ENCODE peak calls at places on chromosomes 6 and 20, in seven cellular contexts. V is transverse colon, I is heart left ventricle, J is right lobe of liver, N is A549, Q is uterus, M is K562. O is an unnamed sample. For H3K4me1, the result is how much of the 10 kb centered on the place peaks cover.

GRCh38 chr6:116528800-116529199 is 16.7 kb downstream of the TRAPPC3L start:
- DNase-seq in Q (no peak), V (no peak), M (no peak), J (no peak), N (no peak), I (no peak), O (no peak)

GRCh38 chr6:3209114-3210023 is 18.1 kb downstream of the TUBB2B start:
- DNase-seq in M (peak), I (no peak), N (peak), Q (peak), V (no peak), J (no peak), O (peak)

GRCh38 chr6:33752139-33753015 is 5.7 kb upstream of the IP6K3 start:
- DNase-seq in V (peak), M (no peak), J (no peak), N (no peak), I (no peak), Q (no peak), O (no peak)

GRCh38 chr6:31967926-31968320 is 4.0 kb downstream of the DXO start:
- DNase-seq in J (no peak), M (no peak), I (no peak), N (no peak), Q (no peak), V (no peak), O (no peak)

GRCh38 chr6:105072799-105073199 is 107.0 kb downstream of the POPDC3 start:
- DNase-seq in Q (no peak), V (no peak), J (no peak), N (peak), I (no peak), M (no peak), O (no peak)

GRCh38 chr6:69064226-69064625 is 429.1 kb downstream of the ADGRB3 start:
- DNase-seq in N (no peak), M (no peak), J (no peak), Q (no peak), I (no peak), V (no peak), O (no peak)

GRCh38 chr6:35343092-35343834 is 905 bp downstream of the PPARD start:
- DNase-seq in I (peak), J (peak), V (peak), Q (peak), M (no peak), N (no peak), O (no peak)

GRCh38 chr6:166658792-166659150 is 31.7 kb upstream of the RPS6KA2 start:
- DNase-seq in J (no peak), V (no peak), M (no peak), I (no peak), N (no peak), Q (no peak), O (no peak)

GRCh38 chr6:126633362-126633761 is 293.4 kb downstream of the CENPW start:
- DNase-seq in Q (no peak), I (no peak), J (no peak), N (no peak), M (no peak), V (no peak), O (no peak)

GRCh38 chr6:18387061-18387721 is at the start of gene RNF144B:
- DNase-seq in M (no peak), V (peak), I (peak), Q (peak), N (peak), J (peak), O (peak)

GRCh38 chr20:16533493-16533892 is 39.8 kb downstream of the KIF16B start:
- DNase-seq in V (no peak), I (no peak), J (no peak), Q (no peak), M (no peak), N (no peak), O (no peak)

GRCh38 chr6:128882991-128883571 is at the start of gene LAMA2:
- DNase-seq in M (no peak), V (peak), N (no peak), Q (peak), J (peak), I (peak), O (no peak)

GRCh38 chr6:35488517-35488862 is 8.4 kb downstream of the TEAD3 start:
- DNase-seq in N (no peak), I (no peak), J (no peak), M (no peak), V (no peak), Q (no peak), O (no peak)

GRCh38 chr6:106804238-106805016 is 170.1 kb downstream of the CD24 start:
- DNase-seq in Q (no peak), M (no peak), I (no peak), N (no peak), J (no peak), V (no peak), O (no peak)

GRCh38 chr20:49699200-49699992 is 14.3 kb downstream of the B4GALT5 start:
- DNase-seq in M (no peak), I (no peak), J (no peak), N (peak), Q (no peak), V (no peak), O (no peak)

GRCh38 chr20:6178537-6178936 is 55.7 kb upstream of the FERMT1 start:
- DNase-seq in N (no peak), I (no peak), V (no peak), M (no peak), J (no peak), Q (no peak), O (no peak)

GRCh38 chr20:34675561-34675960 is 1.3 kb downstream of the PIGU start:
- DNase-seq in N (no peak), V (no peak), I (no peak), J (no peak), Q (no peak), M (no peak), O (no peak)

GRCh38 chr20:34680586-34680985 is 3.7 kb upstream of the PIGU start:
- DNase-seq in M (no peak), N (no peak), J (no peak), I (no peak), Q (no peak), V (no peak), O (no peak)

GRCh38 chr20:34673411-34673810 is 3.5 kb downstream of the PIGU start:
- DNase-seq in V (no peak), N (no peak), M (no peak), J (no peak), Q (no peak), I (no peak), O (no peak)

GRCh38 chr20:34676642-34677373 is at the start of gene PIGU:
- DNase-seq in N (peak), M (peak), V (peak), I (peak), J (peak), Q (peak), O (peak)

DNA sequence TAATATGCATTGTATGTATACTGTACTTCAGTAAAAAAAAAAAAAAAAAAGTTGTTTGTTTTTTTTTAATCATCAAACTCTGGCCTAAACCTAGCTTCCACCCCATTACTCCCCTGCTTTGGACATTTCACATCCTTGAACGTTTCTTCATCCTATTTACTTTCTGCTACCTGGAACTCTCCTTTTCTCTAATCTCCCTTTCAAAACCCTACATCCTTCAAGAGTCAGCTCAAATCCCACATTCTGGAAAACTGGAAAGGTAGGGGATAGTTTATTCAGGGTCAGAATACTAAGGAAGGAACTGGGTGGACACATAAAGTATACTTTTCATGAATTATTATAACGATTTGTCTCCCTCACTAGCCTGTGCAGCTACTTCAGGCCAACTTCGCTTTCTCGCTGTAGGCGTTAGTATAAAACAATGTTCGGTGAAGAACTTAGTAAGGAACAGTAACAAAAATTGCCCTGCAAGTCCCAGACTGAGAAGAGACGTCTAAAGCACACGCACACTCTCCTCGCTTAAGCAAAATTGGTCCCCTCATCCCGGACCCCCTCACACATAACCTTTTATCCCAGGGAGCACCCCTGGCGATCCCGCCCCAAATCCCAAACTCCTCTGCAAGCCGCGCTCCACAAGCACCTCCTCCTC is 775 bp downstream of the PIGU start:
- DNase-seq in V (no peak), N (no peak), M (no peak), I (no peak), Q (no peak), J (no peak), O (no peak)
- TF ChIP-seq POLR2A in V (no peak), N (no peak), M (no peak), I (no peak), Q (no peak), J (no peak), O (no peak)

GRCh38 chr6:146913842-146914562 is 290.2 kb upstream of the STXBP5 start:
- DNase-seq in Q (peak), I (peak), N (peak), V (peak), M (peak), J (peak), O (no peak)
- H3K4me1 ChIP-seq in Q (under half), I (under half), N (under half), V (under half), M (under half), J (under half), O (under half)

GRCh38 chr20:52493177-52493711 is 301.7 kb upstream of the ZFP64 start:
- DNase-seq in V (no peak), Q (no peak), N (no peak), M (no peak), J (no peak), I (no peak), O (no peak)
- TF ChIP-seq POLR2A in V (no peak), Q (no peak), N (no peak), M (no peak), J (no peak), I (no peak), O (no peak)

GRCh38 chr6:47342824-47343223 is 33.1 kb upstream of the TNFRSF21 start:
- DNase-seq in J (no peak), M (no peak), Q (no peak), N (no peak), I (no peak), V (no peak), O (no peak)

GRCh38 chr6:47334334-47334733 is 24.6 kb upstream of the TNFRSF21 start:
- DNase-seq in N (no peak), Q (no peak), M (no peak), V (no peak), I (no peak), J (no peak), O (no peak)

GRCh38 chr6:47335456-47335855 is 25.8 kb upstream of the TNFRSF21 start:
- DNase-seq in N (no peak), M (no peak), J (no peak), Q (no peak), V (no peak), I (no peak), O (no peak)

GRCh38 chr6:47336334-47336733 is 26.6 kb upstream of the TNFRSF21 start:
- DNase-seq in I (no peak), Q (no peak), N (no peak), V (no peak), J (no peak), M (no peak), O (no peak)

GRCh38 chr6:47337519-47337918 is 27.8 kb upstream of the TNFRSF21 start:
- DNase-seq in I (no peak), Q (no peak), V (no peak), N (no peak), M (no peak), J (no peak), O (no peak)
- H3K4me1 ChIP-seq in I (under half), Q (under half), V (under half), N (under half), M (under half), J (under half), O (under half)

GRCh38 chr20:57372581-57373350 is 18.4 kb upstream of the RBM38 start:
- DNase-seq in Q (no peak), N (no peak), V (no peak), M (no peak), J (no peak), I (peak), O (no peak)
- TF ChIP-seq POLR2A in Q (no peak), N (no peak), V (no peak), M (no peak), J (no peak), I (no peak), O (no peak)

O was measured in esophagus squamous epithelium.